ENCODE peak calls at places on chromosomes 13 and 19, in seven cellular contexts. X is LoVo, W is NCI-H1048, L is sciatic nerve, A is NCI-H510A treated with DMSO at 0.1 percent for 48 hours, Z is thoracic aorta, O is RCC 7860. D is an unnamed sample.
A peak's percentile ranks its signal among the peaks of the same experiment; 100 is the strongest.

GRCh38 chr13:20526664-20527063 is 1.0 kb upstream of the CRYL1 start:
- DNase-seq in A (no peak), W (no peak), L (no peak), Z (no peak), O (no peak), X (no peak), D (no peak)

GRCh38 chr13:41384749-41385503 is 72.4 kb upstream of the RGCC start:
- DNase-seq in W (no peak), O (no peak), A (no peak), Z (no peak), X (no peak), L (no peak), D (no peak)

GRCh38 chr19:47779524-47780214 is 1.2 kb downstream of the SELENOW start:
- DNase-seq in X (no peak), W (no peak), O (no peak), L (peak; percentile 75), Z (peak; percentile 52), A (no peak), D (no peak)

GRCh38 chr13:110006304-110006703 is 219.9 kb upstream of the IRS2 start:
- DNase-seq in A (no peak), O (peak; percentile 99), W (no peak), Z (no peak), X (peak; percentile 41), L (no peak), D (peak; percentile 86)

GRCh38 chr19:5903502-5904301 is at the start of gene NDUFA11:
- DNase-seq in A (peak; percentile 100), W (peak; percentile 91), X (peak; percentile 94), Z (peak; percentile 99), O (peak; percentile 85), L (peak; percentile 99), D (no peak)

GRCh38 chr13:43326100-43326499 is 302.7 kb downstream of the DNAJC15 start:
- DNase-seq in O (no peak), Z (no peak), L (no peak), W (no peak), A (no peak), X (no peak), D (no peak)

GRCh38 chr19:577439-578392 is 5.3 kb downstream of the BSG start:
- DNase-seq in A (no peak), X (no peak), O (no peak), Z (no peak), L (no peak), W (no peak), D (no peak)

GRCh38 chr19:2275588-2276428 is 6.2 kb downstream of the PEAK3 start:
- DNase-seq in X (no peak), W (no peak), Z (no peak), A (no peak), L (no peak), O (no peak), D (no peak)

GRCh38 chr19:7418575-7418974 is 69.8 kb downstream of the ARHGEF18 start:
- DNase-seq in Z (no peak), X (no peak), W (no peak), O (no peak), A (peak; percentile 88), L (no peak), D (no peak)

GRCh38 chr13:60974296-60974695 is 441.4 kb downstream of the PCDH20 start:
- DNase-seq in A (no peak), W (no peak), L (no peak), X (no peak), Z (no peak), O (no peak), D (no peak)

GRCh38 chr13:49635599-49636433 is 7.5 kb downstream of the ARL11 start:
- DNase-seq in O (no peak), A (peak; percentile 25), Z (no peak), X (no peak), L (no peak), W (no peak), D (no peak)

GRCh38 chr13:50334092-50334778 is 319.0 kb downstream of the KCNRG start:
- DNase-seq in A (no peak), O (no peak), Z (no peak), X (no peak), W (no peak), L (no peak), D (no peak)

GRCh38 chr19:29714953-29715694 is at the start of gene C19orf12:
- DNase-seq in L (peak; percentile 77), A (no peak), W (peak; percentile 46), O (peak; percentile 3), X (peak; percentile 63), Z (no peak), D (peak; percentile 7)

GRCh38 chr19:33156354-33156753 is 24.4 kb downstream of the WDR88 start:
- DNase-seq in X (no peak), O (no peak), A (no peak), Z (no peak), L (no peak), W (no peak), D (peak; percentile 48)

GRCh38 chr13:98326274-98326673 is 149.2 kb upstream of the RNF113B start:
- DNase-seq in O (no peak), Z (no peak), A (no peak), W (no peak), X (no peak), L (no peak), D (no peak)

GRCh38 chr13:68099616-68100015 is 869.5 kb upstream of the PCDH9 start:
- DNase-seq in L (no peak), A (no peak), Z (no peak), W (no peak), X (no peak), O (peak; percentile 25), D (peak; percentile 73)

GRCh38 chr19:41449079-41449864 is 6.3 kb downstream of the ERICH4 start:
- DNase-seq in L (peak; percentile 87), W (no peak), Z (peak; percentile 50), O (peak; percentile 25), X (peak; percentile 65), A (peak; percentile 43), D (peak; percentile 61)

GRCh38 chr19:43532571-43532961 is 422 bp upstream of the ZNF575 start:
- DNase-seq in Z (no peak), W (no peak), X (peak; percentile 71), A (no peak), O (no peak), L (peak; percentile 72), D (no peak)

GRCh38 chr19:30361721-30362120 is 10.5 kb upstream of the ZNF536 start:
- DNase-seq in L (no peak), W (no peak), Z (no peak), O (no peak), A (no peak), X (no peak), D (no peak)

GRCh38 chr19:4183967-4184717 is 1.7 kb downstream of the ANKRD24 start:
- DNase-seq in X (no peak), Z (no peak), A (peak; percentile 91), O (no peak), L (no peak), W (no peak), D (no peak)

GRCh38 chr13:83352391-83352790 is 529.9 kb downstream of the SLITRK1 start:
- DNase-seq in A (no peak), X (no peak), L (no peak), Z (no peak), O (no peak), W (no peak), D (no peak)

GRCh38 chr13:101985321-101985720 is 416.5 kb downstream of the FGF14 start:
- DNase-seq in W (no peak), X (no peak), L (no peak), Z (no peak), O (no peak), A (no peak), D (peak; percentile 77)

GRCh38 chr19:40381321-40381720 is 8.7 kb downstream of the HIPK4 start:
- DNase-seq in O (no peak), L (no peak), X (no peak), A (no peak), Z (no peak), W (no peak), D (no peak)

GRCh38 chr19:56393119-56394012 is at the start of gene ZNF582:
- DNase-seq in L (peak; percentile 97), O (no peak), W (no peak), Z (peak; percentile 84), X (no peak), A (peak; percentile 82), D (peak; percentile 60)

GRCh38 chr13:48403151-48403631 is 9.7 kb downstream of the LPAR6 start:
- DNase-seq in Z (no peak), W (no peak), O (no peak), L (no peak), A (no peak), X (no peak), D (no peak)

GRCh38 chr13:40483601-40484000 is 182.8 kb downstream of the FOXO1 start:
- DNase-seq in X (no peak), W (no peak), Z (no peak), O (no peak), A (peak; percentile 1), L (no peak), D (no peak)

GRCh38 chr13:98746968-98747367 is 5.5 kb downstream of the SLC15A1 start:
- DNase-seq in A (no peak), W (no peak), X (peak; percentile 52), Z (no peak), O (peak; percentile 21), L (no peak), D (no peak)

GRCh38 chr19:954672-955494 is 29.0 kb downstream of the ARID3A start:
- DNase-seq in X (no peak), L (no peak), O (no peak), W (no peak), A (no peak), Z (no peak), D (no peak)

GRCh38 chr13:68851026-68851425 is 1256.6 kb upstream of the ATXN8OS start:
- DNase-seq in O (no peak), X (no peak), Z (no peak), W (no peak), L (no peak), A (peak; percentile 4), D (no peak)

GRCh38 chr13:44879452-44880058 is 109.7 kb downstream of the NUFIP1 start:
- DNase-seq in A (no peak), L (no peak), X (peak; percentile 19), Z (no peak), W (no peak), O (peak; percentile 54), D (peak; percentile 41)

GRCh38 chr19:46915386-46915785 is 54.6 kb downstream of the ARHGAP35 start:
- DNase-seq in A (no peak), L (no peak), Z (no peak), X (no peak), O (no peak), W (no peak), D (no peak)

GRCh38 chr13:57003682-57004081 is 137.0 kb upstream of the PRR20A start:
- DNase-seq in O (no peak), A (no peak), W (no peak), Z (no peak), X (no peak), L (no peak), D (no peak)

GRCh38 chr19:24140099-24140498 is 53.1 kb downstream of the ZNF254 start:
- DNase-seq in X (no peak), Z (no peak), A (no peak), O (peak; percentile 35), W (no peak), L (no peak), D (peak; percentile 11)

GRCh38 chr13:41678842-41679241 is 221.5 kb downstream of the RGCC start:
- DNase-seq in Z (no peak), W (no peak), O (no peak), L (no peak), A (no peak), X (no peak), D (no peak)

GRCh38 chr13:49859568-49859967 is 67.1 kb upstream of the KPNA3 start:
- DNase-seq in O (peak; percentile 78), A (no peak), L (no peak), W (no peak), X (peak; percentile 46), Z (no peak), D (peak; percentile 95)

GRCh38 chr13:71865858-71866172 is 1.2 kb downstream of the DACH1 start:
- DNase-seq in X (no peak), W (no peak), Z (no peak), L (peak; percentile 57), A (no peak), O (no peak), D (no peak)

GRCh38 chr19:31220540-31220939 is 128.7 kb downstream of the TSHZ3 start:
- DNase-seq in O (no peak), Z (no peak), X (no peak), L (no peak), A (no peak), W (no peak), D (peak; percentile 30)

GRCh38 chr19:7469654-7470285 is 19.1 kb downstream of the PEX11G start:
- DNase-seq in L (no peak), Z (no peak), X (no peak), A (no peak), W (no peak), O (no peak), D (no peak)

D was measured in A172.